ENCODE peak calls at places on chromosomes 2 and 18, in five cellular contexts. One of them, this sample, is unnamed.

GRCh38 chr2:145138626-145139025 is 618.7 kb upstream of the ZEB2 start:
- DNase-seq in transverse colon: no peak
- DNase-seq in CD4-positive, CD25-positive, alpha-beta regulatory T cell: no peak
- DNase-seq in cardiac muscle cell: no peak
- DNase-seq in heart right ventricle: no peak
- DNase-seq in this sample: no peak

GRCh38 chr2:23385748-23386421 is 906 bp downstream of the KLHL29 start:
- DNase-seq in transverse colon: no peak
- DNase-seq in CD4-positive, CD25-positive, alpha-beta regulatory T cell: peak; percentile 9
- DNase-seq in cardiac muscle cell: no peak
- DNase-seq in heart right ventricle: peak; percentile 21
- DNase-seq in this sample: no peak

GRCh38 chr2:43210467-43211303 is 15.7 kb downstream of the ZFP36L2 start:
- DNase-seq in transverse colon: peak; percentile 68
- DNase-seq in CD4-positive, CD25-positive, alpha-beta regulatory T cell: no peak
- DNase-seq in cardiac muscle cell: peak; percentile 85
- DNase-seq in heart right ventricle: no peak
- DNase-seq in this sample: no peak

GRCh38 chr2:231399853-231400667 is 4.5 kb downstream of the B3GNT7 start:
- DNase-seq in transverse colon: no peak
- DNase-seq in CD4-positive, CD25-positive, alpha-beta regulatory T cell: no peak
- DNase-seq in cardiac muscle cell: peak; percentile 53
- DNase-seq in heart right ventricle: peak; percentile 60
- DNase-seq in this sample: no peak

GRCh38 chr2:31075936-31076590 is 62.2 kb downstream of the GALNT14 start:
- DNase-seq in transverse colon: no peak
- DNase-seq in CD4-positive, CD25-positive, alpha-beta regulatory T cell: no peak
- DNase-seq in cardiac muscle cell: peak; percentile 3
- DNase-seq in heart right ventricle: no peak
- DNase-seq in this sample: no peak

GRCh38 chr2:28617502-28618184 is 121.8 kb downstream of the PLB1 start:
- DNase-seq in transverse colon: no peak
- DNase-seq in CD4-positive, CD25-positive, alpha-beta regulatory T cell: no peak
- DNase-seq in cardiac muscle cell: peak; percentile 22
- DNase-seq in heart right ventricle: no peak
- DNase-seq in this sample: no peak

GRCh38 chr18:48767090-48767670 is 183.6 kb downstream of the SMAD7 start:
- DNase-seq in transverse colon: no peak
- DNase-seq in CD4-positive, CD25-positive, alpha-beta regulatory T cell: no peak
- DNase-seq in cardiac muscle cell: peak; percentile 28
- DNase-seq in heart right ventricle: no peak
- DNase-seq in this sample: no peak

GRCh38 chr18:55464581-55464980 is 123.4 kb downstream of the TCF4 start:
- DNase-seq in transverse colon: no peak
- DNase-seq in CD4-positive, CD25-positive, alpha-beta regulatory T cell: no peak
- DNase-seq in cardiac muscle cell: peak; percentile 30
- DNase-seq in heart right ventricle: no peak
- DNase-seq in this sample: no peak

GRCh38 chr2:85131116-85131515 is 2.1 kb upstream of the TCF7L1 start:
- DNase-seq in transverse colon: no peak
- DNase-seq in CD4-positive, CD25-positive, alpha-beta regulatory T cell: peak; percentile 22
- DNase-seq in cardiac muscle cell: peak; percentile 59
- DNase-seq in heart right ventricle: no peak
- DNase-seq in this sample: no peak

GRCh38 chr2:37306024-37306423 is 18.6 kb downstream of the PRKD3 start:
- DNase-seq in transverse colon: peak; percentile 22
- DNase-seq in CD4-positive, CD25-positive, alpha-beta regulatory T cell: no peak
- DNase-seq in cardiac muscle cell: no peak
- DNase-seq in heart right ventricle: no peak
- DNase-seq in this sample: no peak

GRCh38 chr2:235514627-235515363 is 21.0 kb downstream of the AGAP1 start:
- DNase-seq in transverse colon: peak; percentile 81
- DNase-seq in CD4-positive, CD25-positive, alpha-beta regulatory T cell: no peak
- DNase-seq in cardiac muscle cell: no peak
- DNase-seq in heart right ventricle: no peak
- DNase-seq in this sample: no peak

GRCh38 chr2:128310761-128311160 is 7.9 kb downstream of the HS6ST1 start:
- DNase-seq in transverse colon: no peak
- DNase-seq in CD4-positive, CD25-positive, alpha-beta regulatory T cell: no peak
- DNase-seq in cardiac muscle cell: no peak
- DNase-seq in heart right ventricle: no peak
- DNase-seq in this sample: no peak

GRCh38 chr2:10305715-10306114 is 3.0 kb downstream of the HPCAL1 start:
- DNase-seq in transverse colon: peak; percentile 21
- DNase-seq in CD4-positive, CD25-positive, alpha-beta regulatory T cell: peak; percentile 50
- DNase-seq in cardiac muscle cell: no peak
- DNase-seq in heart right ventricle: no peak
- DNase-seq in this sample: no peak

GRCh38 chr2:160492401-160493226 is 993 bp downstream of the RBMS1 start:
- DNase-seq in transverse colon: peak; percentile 56
- DNase-seq in CD4-positive, CD25-positive, alpha-beta regulatory T cell: peak; percentile 55
- DNase-seq in cardiac muscle cell: peak; percentile 80
- DNase-seq in heart right ventricle: peak; percentile 82
- DNase-seq in this sample: no peak

GRCh38 chr2:205869439-205869838 is 187.1 kb downstream of the NRP2 start:
- DNase-seq in transverse colon: no peak
- DNase-seq in CD4-positive, CD25-positive, alpha-beta regulatory T cell: no peak
- DNase-seq in cardiac muscle cell: no peak
- DNase-seq in heart right ventricle: no peak
- DNase-seq in this sample: no peak

GRCh38 chr2:120729410-120730052 is 6.1 kb upstream of the GLI2 start:
- DNase-seq in transverse colon: no peak
- DNase-seq in CD4-positive, CD25-positive, alpha-beta regulatory T cell: no peak
- DNase-seq in cardiac muscle cell: peak; percentile 89
- DNase-seq in heart right ventricle: no peak
- DNase-seq in this sample: no peak

GRCh38 chr18:79246309-79247108 is 149.2 kb upstream of the NFATC1 start:
- DNase-seq in transverse colon: peak; percentile 71
- DNase-seq in CD4-positive, CD25-positive, alpha-beta regulatory T cell: peak; percentile 61
- DNase-seq in cardiac muscle cell: peak; percentile 83
- DNase-seq in heart right ventricle: peak; percentile 73
- DNase-seq in this sample: peak; percentile 58

GRCh38 chr2:149825473-149825872 is 237.9 kb upstream of the MMADHC start:
- DNase-seq in transverse colon: no peak
- DNase-seq in CD4-positive, CD25-positive, alpha-beta regulatory T cell: no peak
- DNase-seq in cardiac muscle cell: no peak
- DNase-seq in heart right ventricle: no peak
- DNase-seq in this sample: no peak

GRCh38 chr2:71578665-71579371 is 125.5 kb downstream of the DYSF start:
- DNase-seq in transverse colon: peak; percentile 14
- DNase-seq in CD4-positive, CD25-positive, alpha-beta regulatory T cell: no peak
- DNase-seq in cardiac muscle cell: peak; percentile 76
- DNase-seq in heart right ventricle: peak; percentile 72
- DNase-seq in this sample: no peak

GRCh38 chr2:69572640-69573039 is 70.9 kb downstream of the AAK1 start:
- DNase-seq in transverse colon: no peak
- DNase-seq in CD4-positive, CD25-positive, alpha-beta regulatory T cell: no peak
- DNase-seq in cardiac muscle cell: peak; percentile 23
- DNase-seq in heart right ventricle: no peak
- DNase-seq in this sample: no peak

GRCh38 chr2:7966032-7966431 is 715.8 kb upstream of the ID2 start:
- DNase-seq in transverse colon: no peak
- DNase-seq in CD4-positive, CD25-positive, alpha-beta regulatory T cell: no peak
- DNase-seq in cardiac muscle cell: no peak
- DNase-seq in heart right ventricle: no peak
- DNase-seq in this sample: no peak

GRCh38 chr2:116223912-116224311 is 1590.6 kb upstream of the DDX18 start:
- DNase-seq in transverse colon: no peak
- DNase-seq in CD4-positive, CD25-positive, alpha-beta regulatory T cell: no peak
- DNase-seq in cardiac muscle cell: no peak
- DNase-seq in heart right ventricle: no peak
- DNase-seq in this sample: no peak

GRCh38 chr18:2971741-2972552 is 41.0 kb downstream of the LPIN2 start:
- DNase-seq in transverse colon: peak; percentile 59
- DNase-seq in CD4-positive, CD25-positive, alpha-beta regulatory T cell: peak; percentile 82
- DNase-seq in cardiac muscle cell: no peak
- DNase-seq in heart right ventricle: peak; percentile 36
- DNase-seq in this sample: no peak
- H3K4me3 ChIP-seq in transverse colon: no peak overlapping the region
- H3K4me3 ChIP-seq in CD4-positive, CD25-positive, alpha-beta regulatory T cell: peak overlapping the region; percentile 88
- H3K4me3 ChIP-seq in cardiac muscle cell: no peak overlapping the region
- H3K4me3 ChIP-seq in heart right ventricle: no peak overlapping the region
- H3K4me3 ChIP-seq in this sample: no peak overlapping the region

DNA sequence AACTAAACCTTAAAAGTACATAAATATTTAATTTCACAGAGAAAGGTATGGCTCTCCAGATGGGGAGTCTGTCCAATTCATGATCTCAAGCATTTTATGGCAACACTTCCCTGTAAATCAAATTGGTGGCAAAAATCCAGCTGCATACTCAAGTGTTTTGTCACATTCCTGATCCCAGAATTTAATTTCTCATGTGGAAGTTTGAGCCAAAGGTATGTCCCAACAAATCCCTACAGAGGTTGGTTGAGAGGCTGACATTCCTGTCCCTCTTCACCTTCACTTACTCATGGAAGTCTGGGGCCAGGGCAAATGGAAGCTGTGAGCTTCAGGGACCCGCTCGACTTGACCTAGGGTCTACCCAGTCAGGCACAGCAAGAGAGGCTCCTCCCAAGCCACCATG is 17.7 kb downstream of the KLF7 start:
- DNase-seq in transverse colon: no peak
- DNase-seq in CD4-positive, CD25-positive, alpha-beta regulatory T cell: no peak
- DNase-seq in cardiac muscle cell: peak; percentile 73
- DNase-seq in heart right ventricle: no peak
- DNase-seq in this sample: no peak
- H3K4me1 ChIP-seq in transverse colon: peaks cover 32% of the 10 kb centered on the region
- H3K4me1 ChIP-seq in CD4-positive, CD25-positive, alpha-beta regulatory T cell: peaks cover 23% of the 10 kb centered on the region
- H3K4me1 ChIP-seq in cardiac muscle cell: peaks cover 30% of the 10 kb centered on the region
- H3K4me1 ChIP-seq in heart right ventricle: peaks cover 99% of the 10 kb centered on the region
- H3K4me1 ChIP-seq in this sample: peaks cover 7% of the 10 kb centered on the region

DNA sequence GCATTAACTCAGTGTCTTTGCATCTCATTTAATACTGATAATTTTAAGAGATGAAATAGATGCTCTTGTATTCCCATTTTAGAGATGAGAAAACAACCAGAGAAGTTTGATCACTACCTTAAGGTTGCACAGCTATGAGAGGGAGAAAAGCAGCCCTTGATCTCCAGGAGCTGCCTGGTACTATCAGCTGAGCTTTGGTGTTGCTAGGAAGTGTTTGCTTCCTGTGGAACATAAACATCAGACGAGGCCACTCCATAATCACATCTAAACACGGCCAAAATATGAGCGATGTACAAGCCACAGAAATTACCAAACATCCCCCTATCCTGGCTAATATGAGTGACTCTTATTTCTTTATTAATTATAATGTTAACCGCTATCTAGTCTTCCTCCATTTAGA is 620 bp upstream of the WDFY1 start:
- DNase-seq in transverse colon: no peak
- DNase-seq in CD4-positive, CD25-positive, alpha-beta regulatory T cell: no peak
- DNase-seq in cardiac muscle cell: no peak
- DNase-seq in heart right ventricle: no peak
- DNase-seq in this sample: no peak
- H3K27ac ChIP-seq in transverse colon: peak overlapping the region; percentile 94
- H3K27ac ChIP-seq in CD4-positive, CD25-positive, alpha-beta regulatory T cell: no peak overlapping the region
- H3K27ac ChIP-seq in cardiac muscle cell: no peak overlapping the region
- H3K27ac ChIP-seq in heart right ventricle: no peak overlapping the region
- H3K27ac ChIP-seq in this sample: no peak overlapping the region

DNA sequence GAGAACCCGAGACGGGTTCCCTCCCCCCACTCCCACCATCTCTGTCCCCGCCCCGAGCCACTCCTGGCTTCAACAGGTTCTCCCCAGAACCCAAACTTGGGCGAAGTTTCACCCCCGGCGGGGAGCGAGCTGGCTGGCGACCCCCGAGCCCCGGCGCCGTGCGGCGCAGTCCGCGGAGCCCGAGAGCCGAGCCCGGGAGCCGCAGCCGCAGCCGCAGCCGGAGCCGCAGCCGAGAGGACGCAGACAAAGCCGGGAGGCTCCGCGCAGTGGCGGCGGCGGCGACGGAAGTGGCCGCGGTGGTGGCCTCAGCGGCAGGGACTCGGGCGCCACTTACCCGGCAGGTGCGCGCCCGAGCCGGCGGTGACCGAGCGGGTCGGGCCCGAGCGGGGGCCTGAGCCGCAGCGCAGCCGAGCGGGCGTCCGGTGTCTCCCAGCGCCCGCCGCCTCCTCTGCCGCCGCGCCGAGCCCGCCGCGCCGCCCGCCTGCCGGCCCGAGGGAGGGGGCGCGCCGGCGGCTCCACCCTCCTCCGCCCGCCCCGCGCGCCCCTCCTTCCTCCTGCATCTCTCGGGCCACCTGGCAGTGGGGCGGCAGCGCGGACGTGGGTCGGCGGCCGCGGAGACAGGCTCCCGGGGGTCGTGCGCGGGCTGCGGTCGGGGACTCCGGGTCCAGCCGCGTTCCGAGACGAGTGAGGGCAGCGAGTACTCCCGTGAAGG is at the start of gene ECEL1:
- DNase-seq in transverse colon: no peak
- DNase-seq in CD4-positive, CD25-positive, alpha-beta regulatory T cell: no peak
- DNase-seq in cardiac muscle cell: no peak
- DNase-seq in heart right ventricle: no peak
- DNase-seq in this sample: no peak
- H3K4me3 ChIP-seq in transverse colon: peak within 1 kb of the TSS; percentile 19
- H3K4me3 ChIP-seq in CD4-positive, CD25-positive, alpha-beta regulatory T cell: no peak within 1 kb of the TSS
- H3K4me3 ChIP-seq in cardiac muscle cell: peak within 1 kb of the TSS; percentile 27
- H3K4me3 ChIP-seq in heart right ventricle: no peak within 1 kb of the TSS
- H3K4me3 ChIP-seq in this sample: peak within 1 kb of the TSS; percentile 39

GRCh38 chr18:21100141-21100540 is 11.5 kb downstream of the ROCK1 start:
- DNase-seq in transverse colon: no peak
- DNase-seq in CD4-positive, CD25-positive, alpha-beta regulatory T cell: no peak
- DNase-seq in cardiac muscle cell: peak; percentile 56
- DNase-seq in heart right ventricle: no peak
- DNase-seq in this sample: no peak
- H3K4me1 ChIP-seq in transverse colon: peaks cover 23% of the 10 kb centered on the region
- H3K4me1 ChIP-seq in CD4-positive, CD25-positive, alpha-beta regulatory T cell: peaks cover 37% of the 10 kb centered on the region
- H3K4me1 ChIP-seq in cardiac muscle cell: no peaks in the 10 kb centered on the region
- H3K4me1 ChIP-seq in heart right ventricle: peaks cover 51% of the 10 kb centered on the region
- H3K4me1 ChIP-seq in this sample: no peaks in the 10 kb centered on the region

GRCh38 chr18:36673452-36673851 is 155.3 kb downstream of the TPGS2 start:
- DNase-seq in transverse colon: no peak
- DNase-seq in CD4-positive, CD25-positive, alpha-beta regulatory T cell: no peak
- DNase-seq in cardiac muscle cell: no peak
- DNase-seq in heart right ventricle: no peak
- DNase-seq in this sample: no peak

GRCh38 chr18:36675076-36675475 is 153.7 kb downstream of the TPGS2 start:
- DNase-seq in transverse colon: no peak
- DNase-seq in CD4-positive, CD25-positive, alpha-beta regulatory T cell: no peak
- DNase-seq in cardiac muscle cell: no peak
- DNase-seq in heart right ventricle: no peak
- DNase-seq in this sample: no peak

GRCh38 chr18:36676629-36677028 is 152.2 kb downstream of the TPGS2 start:
- DNase-seq in transverse colon: no peak
- DNase-seq in CD4-positive, CD25-positive, alpha-beta regulatory T cell: no peak
- DNase-seq in cardiac muscle cell: no peak
- DNase-seq in heart right ventricle: no peak
- DNase-seq in this sample: no peak

GRCh38 chr18:36668349-36668748 is 160.5 kb downstream of the TPGS2 start:
- DNase-seq in transverse colon: no peak
- DNase-seq in CD4-positive, CD25-positive, alpha-beta regulatory T cell: no peak
- DNase-seq in cardiac muscle cell: no peak
- DNase-seq in heart right ventricle: no peak
- DNase-seq in this sample: no peak

GRCh38 chr18:36672437-36673344 is 156.1 kb downstream of the TPGS2 start:
- DNase-seq in transverse colon: peak; percentile 28
- DNase-seq in CD4-positive, CD25-positive, alpha-beta regulatory T cell: no peak
- DNase-seq in cardiac muscle cell: peak; percentile 67
- DNase-seq in heart right ventricle: no peak
- DNase-seq in this sample: no peak
- H3K27ac ChIP-seq in transverse colon: peak overlapping the region; percentile 13
- H3K27ac ChIP-seq in CD4-positive, CD25-positive, alpha-beta regulatory T cell: no peak overlapping the region
- H3K27ac ChIP-seq in cardiac muscle cell: peak overlapping the region; percentile 41
- H3K27ac ChIP-seq in heart right ventricle: no peak overlapping the region
- H3K27ac ChIP-seq in this sample: no peak overlapping the region

GRCh38 chr18:25726278-25726677 is 364.1 kb downstream of the SS18 start:
- DNase-seq in transverse colon: no peak
- DNase-seq in CD4-positive, CD25-positive, alpha-beta regulatory T cell: no peak
- DNase-seq in cardiac muscle cell: peak; percentile 11
- DNase-seq in heart right ventricle: no peak
- DNase-seq in this sample: no peak
- H3K4me3 ChIP-seq in transverse colon: no peak overlapping the region
- H3K4me3 ChIP-seq in CD4-positive, CD25-positive, alpha-beta regulatory T cell: no peak overlapping the region
- H3K4me3 ChIP-seq in cardiac muscle cell: no peak overlapping the region
- H3K4me3 ChIP-seq in heart right ventricle: no peak overlapping the region
- H3K4me3 ChIP-seq in this sample: no peak overlapping the region